ENCODE peak calls at places on chromosomes 2 and 18, in nine cellular contexts. G, O, Y, W, P, M, N, F and Q are unnamed samples. For H3K9me3, the result is how much of the 10 kb centered on the place peaks cover.

GRCh38 chr2:23628926-23629325 is 243.9 kb downstream of the KLHL29 start:
- DNase-seq in G (no peak), O (no peak), Y (no peak), W (no peak), P (no peak), M (no peak), N (no peak), F (no peak), Q (no peak)

GRCh38 chr2:179417436-179417949 is 152.9 kb upstream of the SESTD1 start:
- DNase-seq in G (no peak), O (no peak), Y (no peak), W (no peak), P (no peak), M (no peak), N (no peak), F (no peak), Q (no peak)

GRCh38 chr2:200662727-200663126 is 76.9 kb downstream of the AOX1 start:
- DNase-seq in G (no peak), O (no peak), Y (peak), W (no peak), P (no peak), M (no peak), N (no peak), F (no peak), Q (no peak)

GRCh38 chr2:235394278-235394828 is 99.5 kb upstream of the AGAP1 start:
- DNase-seq in G (no peak), O (no peak), Y (peak), W (no peak), P (no peak), M (no peak), N (no peak), F (no peak), Q (no peak)

GRCh38 chr2:233953106-233953801 is 36.1 kb downstream of the TRPM8 start:
- DNase-seq in G (no peak), O (no peak), Y (no peak), W (no peak), P (no peak), M (no peak), N (no peak), F (no peak), Q (no peak)

GRCh38 chr2:61180686-61181085 is 18.7 kb downstream of the C2orf74 start:
- DNase-seq in G (no peak), O (no peak), Y (no peak), W (no peak), P (no peak), M (no peak), N (no peak), F (no peak), Q (no peak)

GRCh38 chr18:79442508-79443221 is 46.9 kb downstream of the NFATC1 start:
- DNase-seq in G (no peak), O (no peak), Y (peak), W (no peak), P (no peak), M (no peak), N (no peak), F (no peak), Q (no peak)

GRCh38 chr2:173749315-173749714 is 215.9 kb downstream of the SP3 start:
- DNase-seq in G (no peak), O (peak), Y (peak), W (no peak), P (no peak), M (no peak), N (no peak), F (no peak), Q (no peak)

DNA sequence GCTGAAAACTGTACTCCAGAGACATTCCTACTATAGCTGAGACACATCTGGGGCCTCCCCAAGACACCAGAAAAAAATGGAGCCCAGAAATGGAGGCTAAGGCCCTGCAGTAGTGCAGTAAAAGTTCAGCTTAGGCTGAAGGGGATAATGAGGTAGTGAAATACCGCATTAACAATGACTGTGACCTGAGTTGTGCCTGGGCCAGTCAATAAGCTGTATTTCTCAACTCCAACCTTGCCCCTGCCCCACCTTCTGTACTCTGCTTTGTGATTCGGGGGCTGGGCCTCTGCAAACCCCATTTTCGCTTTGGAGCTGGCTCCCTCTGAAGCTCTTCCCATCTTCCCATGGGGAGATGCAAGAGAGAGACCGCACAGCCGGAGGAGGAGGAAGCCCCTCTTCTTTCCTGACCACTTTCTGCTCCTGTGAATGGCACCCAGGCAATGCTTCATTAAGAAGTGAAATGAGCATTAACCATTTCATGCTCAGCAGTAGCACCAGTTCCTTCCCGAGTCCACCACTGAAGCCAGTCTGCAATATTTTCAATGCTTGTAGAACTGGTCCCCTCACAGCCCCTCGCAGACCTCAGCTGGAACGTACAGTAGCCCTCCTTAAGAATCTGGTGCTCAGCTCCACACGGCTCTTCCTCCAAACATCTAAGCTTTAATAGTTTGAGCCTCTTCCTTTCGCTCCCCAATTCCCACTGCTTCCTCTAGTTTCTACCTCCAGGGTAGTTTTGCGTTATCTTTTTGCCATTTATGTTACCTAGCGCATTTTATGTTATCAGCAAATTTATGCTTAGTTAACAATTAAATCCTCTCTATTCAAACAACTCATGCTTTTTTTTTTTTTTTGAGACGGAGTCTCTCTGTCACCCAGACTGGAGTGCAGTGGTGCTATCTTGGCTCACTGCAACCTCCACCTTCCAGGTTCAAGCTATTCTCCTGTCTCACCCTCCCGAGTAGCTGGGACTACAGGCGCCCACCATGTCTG is 32.6 kb upstream of the SCYGR1 start:
- DNase-seq in G (no peak), O (no peak), Y (no peak), W (no peak), P (no peak), M (no peak), N (no peak), F (no peak), Q (no peak)
- H3K9me3 ChIP-seq in G (under half), O (under half), Y (under half), W (under half), P (under half), M (under half), N (under half), F (under half), Q (under half)

DNA sequence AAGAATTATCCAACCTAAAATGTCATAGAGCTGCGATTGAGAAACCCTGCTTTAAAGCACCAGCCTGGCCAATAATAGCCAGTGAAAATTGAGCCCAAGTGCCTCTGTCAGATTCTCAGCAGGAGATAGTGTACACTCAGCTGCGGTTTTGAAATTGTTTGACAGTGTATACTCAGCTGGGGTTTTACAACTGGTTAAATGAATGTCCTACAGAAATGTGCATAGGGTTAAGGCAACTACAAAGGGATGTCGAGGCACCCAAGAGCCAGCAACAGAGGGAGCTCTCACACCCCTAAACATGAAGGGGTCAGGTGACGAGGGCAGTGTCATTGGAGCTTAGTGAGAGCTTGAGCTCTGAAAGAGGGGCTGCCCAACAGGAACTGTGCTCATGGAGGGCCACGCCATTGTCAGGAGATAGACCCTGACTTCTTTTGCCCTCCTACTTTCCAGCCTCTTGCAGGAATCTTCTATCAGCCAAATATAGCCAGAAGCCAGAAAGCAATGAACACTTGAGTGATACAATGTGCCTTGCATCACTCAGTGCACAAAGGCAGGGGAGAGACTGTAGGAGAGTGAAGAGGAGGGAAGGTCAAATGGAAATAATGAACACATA is 15.1 kb downstream of the ACTG2 start:
- DNase-seq in G (no peak), O (peak), Y (peak), W (peak), P (no peak), M (no peak), N (no peak), F (peak), Q (peak)
- H3K9me3 ChIP-seq in G (under half), O (under half), Y (under half), W (under half), P (under half), M (under half), N (under half), F (under half), Q (under half)

GRCh38 chr18:35303610-35304009 is 13.6 kb upstream of the ZSCAN30 start:
- DNase-seq in G (no peak), O (no peak), Y (no peak), W (no peak), P (no peak), M (no peak), N (no peak), F (no peak), Q (no peak)
- H3K9me3 ChIP-seq in G (under half), O (under half), Y (under half), W (under half), P (half or more), M (half or more), N (under half), F (under half), Q (under half)

GRCh38 chr18:50662177-50662576 is 102.3 kb downstream of the MAPK4 start:
- DNase-seq in G (no peak), O (peak), Y (peak), W (no peak), P (no peak), M (no peak), N (no peak), F (no peak), Q (no peak)

GRCh38 chr18:50662775-50663383 is 103.0 kb downstream of the MAPK4 start:
- DNase-seq in G (no peak), O (no peak), Y (no peak), W (no peak), P (no peak), M (no peak), N (no peak), F (no peak), Q (no peak)

GRCh38 chr18:50658601-50659000 is 98.7 kb downstream of the MAPK4 start:
- DNase-seq in G (no peak), O (no peak), Y (no peak), W (no peak), P (no peak), M (no peak), N (no peak), F (no peak), Q (no peak)

GRCh38 chr18:50659091-50660003 is 99.5 kb downstream of the MAPK4 start:
- DNase-seq in G (no peak), O (no peak), Y (peak), W (no peak), P (no peak), M (no peak), N (no peak), F (no peak), Q (no peak)

GRCh38 chr18:50661013-50661412 is 101.1 kb downstream of the MAPK4 start:
- DNase-seq in G (no peak), O (no peak), Y (no peak), W (no peak), P (no peak), M (no peak), N (no peak), F (no peak), Q (no peak)
- H3K9me3 ChIP-seq in G (under half), O (under half), Y (under half), W (under half), P (under half), M (under half), N (under half), F (under half), Q (under half)